ENCODE peak calls at places on chromosomes 2 and 18, in eight cellular contexts. U, Z, T, H, W, A, G and V are unnamed samples.

GRCh38 chr2:33510589-33510968 is 34.1 kb downstream of the RASGRP3 start:
- DNase-seq in A (no peak), W (no peak), G (no peak), T (no peak), Z (no peak), U (no peak), H (no peak), V (no peak)

GRCh38 chr18:28030458-28030857 is 146.5 kb downstream of the CDH2 start:
- DNase-seq in T (no peak), G (no peak), H (no peak), Z (no peak), W (no peak), A (no peak), U (no peak), V (no peak)

GRCh38 chr18:74946646-74947045 is 262.3 kb downstream of the PTGR3 start:
- DNase-seq in G (no peak), A (no peak), Z (no peak), U (no peak), H (no peak), W (no peak), T (no peak), V (no peak)

GRCh38 chr2:223941579-223942277 is 3.4 kb downstream of the WDFY1 start:
- DNase-seq in H (no peak), Z (peak; percentile 42), A (peak; percentile 54), G (peak; percentile 49), T (peak; percentile 67), U (no peak), W (no peak), V (no peak)

GRCh38 chr2:62227386-62228075 is 31.6 kb downstream of the B3GNT2 start:
- DNase-seq in A (no peak), G (no peak), H (no peak), T (no peak), W (no peak), U (no peak), Z (no peak), V (no peak)

GRCh38 chr2:136378712-136379595 is 261.0 kb upstream of the CXCR4 start:
- DNase-seq in Z (peak; percentile 64), W (peak; percentile 49), H (peak; percentile 71), U (no peak), G (no peak), A (peak; percentile 58), T (peak; percentile 51), V (no peak)

GRCh38 chr2:168378960-168379669 is 77.0 kb upstream of the CERS6 start:
- DNase-seq in H (no peak), A (no peak), W (no peak), U (no peak), T (no peak), G (no peak), Z (no peak), V (no peak)

GRCh38 chr2:65045651-65046050 is 10.6 kb upstream of the CEP68 start:
- DNase-seq in T (no peak), G (no peak), Z (no peak), A (no peak), W (no peak), H (no peak), U (no peak), V (no peak)

GRCh38 chr2:227655454-227655853 is 11.2 kb upstream of the SCYGR5 start:
- DNase-seq in T (no peak), H (no peak), A (peak; percentile 95), W (no peak), G (peak; percentile 56), U (no peak), Z (peak; percentile 44), V (no peak)

GRCh38 chr18:39241534-39241933 is 1675.9 kb upstream of the CELF4 start:
- DNase-seq in U (no peak), G (no peak), T (no peak), Z (no peak), W (no peak), H (no peak), A (no peak), V (no peak)

GRCh38 chr2:157393350-157393749 is 50.5 kb downstream of the CYTIP start:
- DNase-seq in W (no peak), A (no peak), G (no peak), Z (no peak), H (no peak), U (no peak), T (no peak), V (no peak)

GRCh38 chr2:65364054-65364651 is 68.2 kb downstream of the SPRED2 start:
- DNase-seq in G (no peak), U (no peak), W (no peak), T (no peak), Z (no peak), A (no peak), H (no peak), V (no peak)

GRCh38 chr2:25164526-25164925 is 3.9 kb downstream of the POMC start:
- DNase-seq in U (no peak), A (no peak), W (no peak), T (no peak), H (no peak), Z (peak; percentile 23), G (no peak), V (no peak)

GRCh38 chr2:2648094-2648493 is 317.0 kb upstream of the MYT1L start:
- DNase-seq in H (no peak), G (no peak), A (no peak), W (no peak), U (no peak), Z (no peak), T (no peak), V (no peak)

GRCh38 chr2:100248971-100249370 is 73.3 kb downstream of the LONRF2 start:
- DNase-seq in G (no peak), H (no peak), Z (no peak), U (no peak), A (no peak), T (no peak), W (no peak), V (no peak)

GRCh38 chr2:206693399-206694137 is 24.6 kb downstream of the DYTN start:
- DNase-seq in G (peak; percentile 7), Z (peak; percentile 71), T (peak; percentile 49), A (peak; percentile 73), W (no peak), U (no peak), H (no peak), V (no peak)

GRCh38 chr2:133801956-133802355 is 233.7 kb upstream of the NCKAP5 start:
- DNase-seq in G (no peak), W (no peak), H (no peak), U (no peak), Z (no peak), T (no peak), A (no peak), V (no peak)

GRCh38 chr2:143901185-143901842 is 618.6 kb downstream of the ZEB2 start:
- DNase-seq in Z (peak; percentile 70), G (peak; percentile 50), H (no peak), A (peak; percentile 83), U (no peak), T (no peak), W (no peak), V (no peak)
- TF ChIP-seq CTCF in Z (no peak), G (peak; percentile 10), H (no peak), A (no peak), U (peak; percentile 33), T (no peak), W (no peak), V (no peak)

GRCh38 chr2:170711774-170712652 is 3.1 kb upstream of the SP5 start:
- DNase-seq in Z (no peak), T (peak; percentile 31), U (peak; percentile 28), H (no peak), A (no peak), G (no peak), W (no peak), V (no peak)
- TF ChIP-seq CTCF in Z (no peak), T (no peak), U (no peak), H (no peak), A (no peak), G (no peak), W (no peak), V (no peak)

GRCh38 chr2:47070920-47071824 is 83.9 kb downstream of the STPG4 start:
- DNase-seq in Z (peak; percentile 65), T (peak; percentile 80), G (no peak), A (peak; percentile 73), W (peak; percentile 88), H (peak; percentile 68), U (no peak), V (peak; percentile 62)

GRCh38 chr2:47073641-47074040 is 81.5 kb downstream of the STPG4 start:
- DNase-seq in U (no peak), A (no peak), H (no peak), W (peak; percentile 26), T (no peak), G (no peak), Z (no peak), V (no peak)

GRCh38 chr2:47073217-47073616 is 81.9 kb downstream of the STPG4 start:
- DNase-seq in U (no peak), H (no peak), Z (no peak), G (no peak), T (no peak), W (no peak), A (no peak), V (no peak)

GRCh38 chr2:47072728-47073191 is 82.3 kb downstream of the STPG4 start:
- DNase-seq in G (no peak), U (no peak), A (no peak), H (no peak), Z (no peak), T (no peak), W (peak; percentile 73), V (no peak)

GRCh38 chr2:47072018-47072691 is 83.0 kb downstream of the STPG4 start:
- DNase-seq in U (no peak), A (no peak), W (peak; percentile 94), T (no peak), H (peak; percentile 93), Z (no peak), G (peak; percentile 69), V (peak; percentile 51)
- TF ChIP-seq CTCF in U (no peak), A (no peak), W (peak; percentile 11), T (no peak), H (no peak), Z (no peak), G (peak; percentile 32), V (no peak)

GRCh38 chr2:189116984-189117383 is 62.6 kb downstream of the COL5A2 start:
- DNase-seq in U (no peak), H (no peak), W (no peak), T (no peak), Z (no peak), G (no peak), A (no peak), V (no peak)

GRCh38 chr2:189113963-189114362 is 65.6 kb downstream of the COL5A2 start:
- DNase-seq in H (no peak), A (no peak), Z (no peak), W (no peak), T (no peak), U (no peak), G (peak; percentile 37), V (no peak)

GRCh38 chr2:189116059-189116458 is 63.5 kb downstream of the COL5A2 start:
- DNase-seq in T (no peak), H (peak; percentile 12), W (no peak), G (no peak), A (no peak), Z (no peak), U (no peak), V (no peak)

GRCh38 chr2:189118386-189118785 is 61.2 kb downstream of the COL5A2 start:
- DNase-seq in W (no peak), A (no peak), Z (no peak), G (no peak), U (no peak), T (no peak), H (no peak), V (no peak)

DNA sequence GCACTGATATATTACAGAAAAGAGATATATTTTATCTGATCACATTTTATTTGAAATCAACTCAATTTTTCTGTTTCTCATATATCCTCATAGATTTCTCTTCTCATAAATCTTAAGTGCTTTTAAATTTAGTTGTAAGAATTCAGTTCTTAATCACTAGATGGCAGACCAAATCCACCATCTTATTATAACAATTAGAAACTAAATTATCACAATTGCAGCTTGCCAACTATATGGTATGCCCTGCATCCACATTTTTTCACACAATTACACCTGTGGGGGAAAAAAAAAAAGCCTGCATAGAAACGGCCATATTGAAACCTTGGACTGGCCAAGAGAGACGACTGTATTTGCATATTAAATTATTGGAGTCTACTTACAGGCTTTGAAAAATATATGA is 64.4 kb downstream of the COL5A2 start:
- DNase-seq in H (no peak), U (no peak), T (no peak), Z (peak; percentile 50), W (no peak), G (no peak), A (peak; percentile 29), V (no peak)
- TF ChIP-seq CTCF in H (peak; percentile 22), U (no peak), T (no peak), Z (no peak), W (no peak), G (no peak), A (peak; percentile 50), V (no peak)